ENCODE peak calls at places on chromosomes 16 and 17, in eight cellular contexts. M is stimulated activated CD4-positive, alpha-beta T cell treated with anti-CD3 and anti-CD28 coated beads, Interleukin-4, amount 100 ng/mL, for 4 hours; P is AG20443; Q is nephron progenitor cell; Y is HFF-Myc; I is thoracic aorta; R is LHCN-M2; L is activated CD8-positive, alpha-beta memory T cell treated with anti-CD3 and anti-CD28 coated beads, Interleukin-2, amount 50 U/mL, for 48 hours. D is an unnamed sample.

GRCh38 chr16:68065716-68066305 is 19.4 kb upstream of the NFATC3 start:
- DNase-seq in I (no peak), R (peak), Y (no peak), L (peak), P (peak), M (no peak), Q (no peak), D (peak)

GRCh38 chr17:78857266-78857665 is 16.7 kb upstream of the USP36 start:
- DNase-seq in Y (no peak), L (no peak), Q (no peak), M (no peak), P (no peak), R (no peak), I (no peak), D (no peak)

GRCh38 chr17:8649157-8650118 is 18.9 kb upstream of the MYH10 start:
- DNase-seq in L (no peak), P (peak), I (peak), R (peak), Q (no peak), Y (peak), M (no peak), D (no peak)

GRCh38 chr17:39899215-39899614 is 19.2 kb downstream of the GSDMB start:
- DNase-seq in Q (no peak), M (no peak), P (no peak), Y (no peak), L (no peak), I (no peak), R (no peak), D (no peak)

GRCh38 chr16:19068237-19068815 is 912 bp downstream of the COQ7 start:
- DNase-seq in Y (no peak), Q (no peak), P (no peak), R (no peak), I (no peak), M (no peak), L (no peak), D (no peak)

GRCh38 chr17:39462644-39463375 is 1.5 kb downstream of the CDK12 start:
- DNase-seq in I (no peak), M (peak), Y (no peak), L (no peak), Q (peak), P (peak), R (peak), D (peak)

GRCh38 chr16:23014592-23014991 is 134.7 kb downstream of the USP31 start:
- DNase-seq in Q (no peak), P (no peak), I (no peak), Y (no peak), L (no peak), M (no peak), R (no peak), D (no peak)

GRCh38 chr16:84484579-84485254 is 19.7 kb downstream of the MEAK7 start:
- DNase-seq in P (peak), R (peak), M (no peak), I (no peak), Q (peak), Y (no peak), L (peak), D (no peak)

GRCh38 chr16:86942469-86943175 is 364.3 kb downstream of the FOXL1 start:
- DNase-seq in Q (no peak), Y (peak), L (no peak), P (peak), I (no peak), M (no peak), R (peak), D (peak)

GRCh38 chr17:45440161-45440859 is 7.6 kb upstream of the ARHGAP27 start:
- DNase-seq in R (no peak), Q (no peak), M (no peak), Y (no peak), L (no peak), I (no peak), P (no peak), D (no peak)

GRCh38 chr16:84929421-84930297 is 81.7 kb downstream of the ZDHHC7 start:
- DNase-seq in R (no peak), Y (no peak), I (no peak), L (no peak), P (no peak), Q (no peak), M (no peak), D (no peak)

GRCh38 chr16:29141586-29142324 is 156.9 kb downstream of the LAT start:
- DNase-seq in Y (no peak), P (no peak), R (no peak), Q (no peak), I (no peak), L (no peak), M (no peak), D (peak)

GRCh38 chr16:2027024-2028010 is 615 bp downstream of the NHERF2 start:
- DNase-seq in I (no peak), L (peak), Q (no peak), Y (no peak), P (peak), M (no peak), R (no peak), D (no peak)

GRCh38 chr17:49343273-49343672 is 18.8 kb downstream of the ZNF652 start:
- DNase-seq in L (no peak), Y (peak), Q (no peak), M (peak), I (no peak), P (no peak), R (no peak), D (no peak)

GRCh38 chr17:78357177-78357586 is 2.7 kb downstream of the SOCS3 start:
- DNase-seq in Q (peak), P (peak), Y (no peak), R (peak), I (no peak), M (no peak), L (peak), D (no peak)

GRCh38 chr17:55734128-55734781 is 11.6 kb upstream of the TMEM100 start:
- DNase-seq in Q (peak), M (no peak), I (no peak), P (no peak), R (peak), L (no peak), Y (no peak), D (no peak)

GRCh38 chr17:43324205-43324893 is 74.4 kb upstream of the ARL4D start:
- DNase-seq in Q (no peak), M (no peak), R (no peak), P (no peak), Y (no peak), L (no peak), I (no peak), D (no peak)

GRCh38 chr17:50749243-50749642 is 18.1 kb downstream of the ANKRD40CL start:
- DNase-seq in M (no peak), P (no peak), Q (no peak), Y (no peak), R (no peak), I (no peak), L (no peak), D (no peak)

GRCh38 chr17:58667934-58668597 is 23.8 kb downstream of the TEX14 start:
- DNase-seq in R (peak), L (no peak), Q (no peak), M (no peak), I (no peak), P (no peak), Y (no peak), D (no peak)

GRCh38 chr17:49887086-49887743 is 39.3 kb upstream of the TAC4 start:
- DNase-seq in R (no peak), P (no peak), I (no peak), L (no peak), Q (no peak), M (no peak), Y (no peak), D (no peak)

GRCh38 chr16:88536971-88537751 is 33.0 kb upstream of the ZC3H18 start:
- DNase-seq in M (no peak), Y (no peak), I (no peak), L (no peak), P (no peak), Q (no peak), R (no peak), D (no peak)

GRCh38 chr16:77564791-77565390 is 130.1 kb upstream of the ADAMTS18 start:
- DNase-seq in L (no peak), R (no peak), I (no peak), M (no peak), Q (no peak), P (peak), Y (no peak), D (no peak)

GRCh38 chr17:6381052-6381451 is 53.9 kb downstream of the AIPL1 start:
- DNase-seq in Q (no peak), I (no peak), M (no peak), R (no peak), Y (no peak), L (no peak), P (no peak), D (no peak)

GRCh38 chr16:87326151-87326571 is 9.0 kb upstream of the C16orf95 start:
- DNase-seq in P (no peak), Y (no peak), L (no peak), R (peak), Q (no peak), I (no peak), M (no peak), D (peak)

GRCh38 chr16:78563905-78564304 is 464.5 kb downstream of the WWOX start:
- DNase-seq in R (no peak), I (no peak), M (no peak), Q (no peak), L (no peak), Y (no peak), P (no peak), D (no peak)

GRCh38 chr16:71807905-71808592 is 585 bp downstream of the AP1G1 start:
- DNase-seq in Q (no peak), Y (no peak), P (peak), L (no peak), R (peak), M (peak), I (no peak), D (no peak)

D was measured in chondrocyte.